ENCODE peak calls at places on chromosome 9, in seven cellular contexts. One of them, this sample, is unnamed. For H3K4me1, the result is how much of the 10 kb centered on the place peaks cover.

GRCh38 chr9:127689332-127690000 is 17.3 kb upstream of the CFAP157 start:
- DNase-seq in H9: no peak
- DNase-seq in IMR-90: no peak
- DNase-seq in H1: no peak
- DNase-seq in mesenchymal stem cell: no peak
- DNase-seq in trophoblast cell: no peak
- DNase-seq in mesendoderm: no peak
- DNase-seq in this sample: no peak

GRCh38 chr9:12723409-12724028 is 30.3 kb downstream of the TYRP1 start:
- DNase-seq in H9: no peak
- DNase-seq in IMR-90: peak
- DNase-seq in H1: no peak
- DNase-seq in mesenchymal stem cell: peak
- DNase-seq in trophoblast cell: no peak
- DNase-seq in mesendoderm: no peak
- DNase-seq in this sample: no peak

GRCh38 chr9:96116275-96117051 is 185.5 kb downstream of the HSD17B3 start:
- DNase-seq in H9: no peak
- DNase-seq in IMR-90: no peak
- DNase-seq in H1: no peak
- DNase-seq in mesenchymal stem cell: no peak
- DNase-seq in trophoblast cell: no peak
- DNase-seq in mesendoderm: no peak
- DNase-seq in this sample: no peak

GRCh38 chr9:27572566-27572917 is 739 bp downstream of the C9orf72 start:
- DNase-seq in H9: no peak
- DNase-seq in IMR-90: no peak
- DNase-seq in H1: no peak
- DNase-seq in mesenchymal stem cell: peak
- DNase-seq in trophoblast cell: peak
- DNase-seq in mesendoderm: peak
- DNase-seq in this sample: no peak

GRCh38 chr9:133969681-133970580 is 22.2 kb downstream of the VAV2 start:
- DNase-seq in H9: no peak
- DNase-seq in IMR-90: no peak
- DNase-seq in H1: no peak
- DNase-seq in mesenchymal stem cell: no peak
- DNase-seq in trophoblast cell: no peak
- DNase-seq in mesendoderm: no peak
- DNase-seq in this sample: no peak

GRCh38 chr9:86600291-86600690 is 246.1 kb upstream of the TUT7 start:
- DNase-seq in H9: no peak
- DNase-seq in IMR-90: peak
- DNase-seq in H1: no peak
- DNase-seq in mesenchymal stem cell: peak
- DNase-seq in trophoblast cell: peak
- DNase-seq in mesendoderm: peak
- DNase-seq in this sample: no peak

GRCh38 chr9:120708526-120709224 is 5.6 kb downstream of the MEGF9 start:
- DNase-seq in H9: no peak
- DNase-seq in IMR-90: peak
- DNase-seq in H1: no peak
- DNase-seq in mesenchymal stem cell: no peak
- DNase-seq in trophoblast cell: no peak
- DNase-seq in mesendoderm: no peak
- DNase-seq in this sample: no peak

GRCh38 chr9:126674365-126675146 is 60.8 kb downstream of the LMX1B start:
- DNase-seq in H9: no peak
- DNase-seq in IMR-90: no peak
- DNase-seq in H1: no peak
- DNase-seq in mesenchymal stem cell: no peak
- DNase-seq in trophoblast cell: no peak
- DNase-seq in mesendoderm: no peak
- DNase-seq in this sample: no peak

GRCh38 chr9:3809724-3810123 is 283.9 kb upstream of the RFX3 start:
- DNase-seq in H9: no peak
- DNase-seq in IMR-90: peak
- DNase-seq in H1: no peak
- DNase-seq in mesenchymal stem cell: no peak
- DNase-seq in trophoblast cell: no peak
- DNase-seq in mesendoderm: no peak
- DNase-seq in this sample: no peak

GRCh38 chr9:36576866-36577265 is 4.2 kb downstream of the MELK start:
- DNase-seq in H9: no peak
- DNase-seq in IMR-90: peak
- DNase-seq in H1: no peak
- DNase-seq in mesenchymal stem cell: no peak
- DNase-seq in trophoblast cell: no peak
- DNase-seq in mesendoderm: no peak
- DNase-seq in this sample: no peak

GRCh38 chr9:976258-976804 is at the start of gene DMRT3:
- DNase-seq in H9: peak
- DNase-seq in IMR-90: no peak
- DNase-seq in H1: no peak
- DNase-seq in mesenchymal stem cell: no peak
- DNase-seq in trophoblast cell: no peak
- DNase-seq in mesendoderm: peak
- DNase-seq in this sample: peak

GRCh38 chr9:24245988-24246387 is 299.7 kb downstream of the IZUMO3 start:
- DNase-seq in H9: no peak
- DNase-seq in IMR-90: peak
- DNase-seq in H1: no peak
- DNase-seq in mesenchymal stem cell: peak
- DNase-seq in trophoblast cell: no peak
- DNase-seq in mesendoderm: peak
- DNase-seq in this sample: no peak

GRCh38 chr9:70607926-70608325 is 193.5 kb upstream of the KLF9 start:
- DNase-seq in H9: no peak
- DNase-seq in IMR-90: no peak
- DNase-seq in H1: no peak
- DNase-seq in mesenchymal stem cell: no peak
- DNase-seq in trophoblast cell: no peak
- DNase-seq in mesendoderm: no peak
- DNase-seq in this sample: no peak

GRCh38 chr9:85431396-85432102 is 310.2 kb downstream of the AGTPBP1 start:
- DNase-seq in H9: no peak
- DNase-seq in IMR-90: no peak
- DNase-seq in H1: no peak
- DNase-seq in mesenchymal stem cell: peak
- DNase-seq in trophoblast cell: no peak
- DNase-seq in mesendoderm: no peak
- DNase-seq in this sample: no peak

GRCh38 chr9:347667-348292 is 133.1 kb downstream of the DOCK8 start:
- DNase-seq in H9: no peak
- DNase-seq in IMR-90: peak
- DNase-seq in H1: no peak
- DNase-seq in mesenchymal stem cell: peak
- DNase-seq in trophoblast cell: peak
- DNase-seq in mesendoderm: peak
- DNase-seq in this sample: peak

GRCh38 chr9:126697350-126697749 is 83.6 kb downstream of the LMX1B start:
- DNase-seq in H9: no peak
- DNase-seq in IMR-90: no peak
- DNase-seq in H1: no peak
- DNase-seq in mesenchymal stem cell: no peak
- DNase-seq in trophoblast cell: no peak
- DNase-seq in mesendoderm: no peak
- DNase-seq in this sample: no peak

GRCh38 chr9:92563701-92564100 is 27.9 kb upstream of the ECM2 start:
- DNase-seq in H9: no peak
- DNase-seq in IMR-90: no peak
- DNase-seq in H1: no peak
- DNase-seq in mesenchymal stem cell: peak
- DNase-seq in trophoblast cell: no peak
- DNase-seq in mesendoderm: peak
- DNase-seq in this sample: no peak

GRCh38 chr9:130692365-130692764 is 1.2 kb upstream of the EXOSC2 start:
- DNase-seq in H9: peak
- DNase-seq in IMR-90: no peak
- DNase-seq in H1: peak
- DNase-seq in mesenchymal stem cell: peak
- DNase-seq in trophoblast cell: no peak
- DNase-seq in mesendoderm: peak
- DNase-seq in this sample: peak

GRCh38 chr9:84207443-84208032 is 133.0 kb downstream of the SLC28A3 start:
- DNase-seq in H9: no peak
- DNase-seq in IMR-90: no peak
- DNase-seq in H1: no peak
- DNase-seq in mesenchymal stem cell: no peak
- DNase-seq in trophoblast cell: no peak
- DNase-seq in mesendoderm: no peak
- DNase-seq in this sample: no peak

GRCh38 chr9:95504053-95504963 is 12.5 kb downstream of the PTCH1 start:
- DNase-seq in H9: peak
- DNase-seq in IMR-90: peak
- DNase-seq in H1: no peak
- DNase-seq in mesenchymal stem cell: peak
- DNase-seq in trophoblast cell: no peak
- DNase-seq in mesendoderm: peak
- DNase-seq in this sample: no peak

GRCh38 chr9:94081864-94082468 is 2.3 kb upstream of the PTPDC1 start:
- DNase-seq in H9: no peak
- DNase-seq in IMR-90: no peak
- DNase-seq in H1: no peak
- DNase-seq in mesenchymal stem cell: no peak
- DNase-seq in trophoblast cell: no peak
- DNase-seq in mesendoderm: peak
- DNase-seq in this sample: no peak

GRCh38 chr9:94083384-94083783 is 880 bp upstream of the PTPDC1 start:
- DNase-seq in H9: no peak
- DNase-seq in IMR-90: no peak
- DNase-seq in H1: no peak
- DNase-seq in mesenchymal stem cell: no peak
- DNase-seq in trophoblast cell: no peak
- DNase-seq in mesendoderm: no peak
- DNase-seq in this sample: no peak

GRCh38 chr9:94082553-94082952 is 1.7 kb upstream of the PTPDC1 start:
- DNase-seq in H9: no peak
- DNase-seq in IMR-90: no peak
- DNase-seq in H1: no peak
- DNase-seq in mesenchymal stem cell: no peak
- DNase-seq in trophoblast cell: no peak
- DNase-seq in mesendoderm: no peak
- DNase-seq in this sample: no peak

GRCh38 chr9:94082956-94083355 is 1.3 kb upstream of the PTPDC1 start:
- DNase-seq in H9: no peak
- DNase-seq in IMR-90: peak
- DNase-seq in H1: no peak
- DNase-seq in mesenchymal stem cell: peak
- DNase-seq in trophoblast cell: no peak
- DNase-seq in mesendoderm: no peak
- DNase-seq in this sample: no peak

DNA sequence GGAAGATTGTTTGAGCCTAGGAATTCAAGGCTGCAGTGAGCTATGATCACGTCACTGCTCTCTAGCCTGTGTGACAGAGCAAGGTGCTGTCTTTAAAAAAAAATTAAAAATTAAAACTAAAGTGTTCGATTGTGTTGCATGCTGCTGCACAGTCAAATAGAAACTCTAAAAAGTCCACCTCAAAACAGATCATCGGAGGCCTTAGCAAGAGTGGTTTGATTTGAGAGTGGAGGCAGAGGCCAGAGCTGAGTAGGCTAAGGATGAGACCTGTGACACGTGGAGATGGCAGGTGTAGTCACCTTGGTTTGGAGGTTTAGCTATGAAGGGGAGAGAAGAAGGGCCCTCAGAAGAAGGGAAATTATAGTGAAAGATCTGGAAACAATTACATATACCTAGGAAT is 2.8 kb upstream of the PTPDC1 start:
- DNase-seq in H9: no peak
- DNase-seq in IMR-90: no peak
- DNase-seq in H1: no peak
- DNase-seq in mesenchymal stem cell: no peak
- DNase-seq in trophoblast cell: no peak
- DNase-seq in mesendoderm: no peak
- DNase-seq in this sample: no peak
- H4K8ac ChIP-seq in H9: no peak
- H4K8ac ChIP-seq in IMR-90: no peak
- H4K8ac ChIP-seq in H1: no peak
- H4K8ac ChIP-seq in mesenchymal stem cell: no peak
- H4K8ac ChIP-seq in trophoblast cell: no peak
- H4K8ac ChIP-seq in mesendoderm: no peak
- H4K8ac ChIP-seq in this sample: no peak

DNA sequence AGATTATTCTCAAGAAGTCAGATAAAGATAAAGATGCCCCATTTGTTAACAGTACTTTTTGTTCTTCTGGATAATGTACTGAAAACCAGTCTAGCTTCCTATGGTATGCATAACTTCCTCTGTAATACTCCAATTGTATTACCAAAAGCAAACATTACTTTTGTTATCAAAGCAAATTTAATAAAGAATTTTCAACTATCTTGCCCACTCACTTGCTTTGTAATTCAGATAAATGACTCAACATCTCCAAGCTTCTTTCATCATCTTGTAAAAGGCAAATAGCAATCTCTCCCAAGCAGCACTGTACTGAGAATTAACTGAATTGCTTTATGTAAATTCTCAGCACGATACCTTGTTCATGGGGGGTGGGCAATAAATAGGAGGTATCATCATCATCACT is 98.3 kb downstream of the NFIB start:
- DNase-seq in H9: no peak
- DNase-seq in IMR-90: peak
- DNase-seq in H1: no peak
- DNase-seq in mesenchymal stem cell: peak
- DNase-seq in trophoblast cell: no peak
- DNase-seq in mesendoderm: no peak
- DNase-seq in this sample: no peak
- H3K4me1 ChIP-seq in H9: under half
- H3K4me1 ChIP-seq in IMR-90: under half
- H3K4me1 ChIP-seq in H1: under half
- H3K4me1 ChIP-seq in mesenchymal stem cell: under half
- H3K4me1 ChIP-seq in trophoblast cell: under half
- H3K4me1 ChIP-seq in mesendoderm: under half
- H3K4me1 ChIP-seq in this sample: under half

GRCh38 chr9:105296889-105297288 is 52.4 kb downstream of the SLC44A1 start:
- DNase-seq in H9: no peak
- DNase-seq in IMR-90: peak
- DNase-seq in H1: no peak
- DNase-seq in mesenchymal stem cell: peak
- DNase-seq in trophoblast cell: peak
- DNase-seq in mesendoderm: peak
- DNase-seq in this sample: peak
- H3K9ac ChIP-seq in H9: no peak
- H3K9ac ChIP-seq in IMR-90: no peak
- H3K9ac ChIP-seq in H1: no peak
- H3K9ac ChIP-seq in mesenchymal stem cell: peak
- H3K9ac ChIP-seq in trophoblast cell: no peak
- H3K9ac ChIP-seq in mesendoderm: no peak
- H3K9ac ChIP-seq in this sample: no peak

DNA sequence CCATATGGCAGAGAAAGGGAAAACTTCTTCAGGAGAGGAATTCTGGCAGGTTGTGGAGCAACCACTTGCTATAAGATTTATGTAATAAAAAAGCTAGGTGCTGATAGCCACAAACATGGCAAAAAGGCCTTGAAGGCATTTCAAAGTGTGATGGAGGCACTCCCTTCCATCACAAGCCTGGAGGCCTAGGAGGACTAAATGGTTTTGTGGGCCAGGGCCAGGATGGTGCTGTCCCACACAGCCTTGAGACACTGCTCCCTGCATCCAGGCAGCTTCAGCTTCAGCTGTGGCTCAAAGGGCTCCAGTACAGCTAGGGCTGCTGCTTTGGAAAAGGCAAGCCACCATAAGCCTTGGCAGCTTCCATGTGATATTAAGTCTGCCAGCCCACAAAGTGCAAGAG is 632.8 kb downstream of the BRINP1 start:
- DNase-seq in H9: no peak
- DNase-seq in IMR-90: no peak
- DNase-seq in H1: no peak
- DNase-seq in mesenchymal stem cell: no peak
- DNase-seq in trophoblast cell: no peak
- DNase-seq in mesendoderm: peak
- DNase-seq in this sample: no peak
- H4K8ac ChIP-seq in H9: no peak
- H4K8ac ChIP-seq in IMR-90: no peak
- H4K8ac ChIP-seq in H1: no peak
- H4K8ac ChIP-seq in mesenchymal stem cell: no peak
- H4K8ac ChIP-seq in trophoblast cell: no peak
- H4K8ac ChIP-seq in mesendoderm: no peak
- H4K8ac ChIP-seq in this sample: no peak

This sample was measured in neuronal stem cell.